ENCODE peak calls at places on chromosomes 6 and 20, in six cellular contexts. R, L, K, A, T and P are unnamed samples.

GRCh38 chr6:127606131-127606562 is 29.2 kb downstream of the C6orf58 start:
- DNase-seq in R (no peak), T (peak; percentile 18), L (no peak), A (peak; percentile 11), K (no peak), P (peak; percentile 7)

GRCh38 chr20:10219993-10220750 is 1.5 kb downstream of the SNAP25 start:
- DNase-seq in L (no peak), A (no peak), K (no peak), T (no peak), R (no peak), P (no peak)

GRCh38 chr6:5459346-5459745 is 198.0 kb downstream of the FARS2 start:
- DNase-seq in R (no peak), A (no peak), K (no peak), T (no peak), L (no peak), P (no peak)

GRCh38 chr20:8330785-8331699 is 199.0 kb downstream of the PLCB1 start:
- DNase-seq in A (no peak), K (no peak), R (no peak), L (no peak), T (no peak), P (peak; percentile 61)

GRCh38 chr6:35385457-35386202 is 43.3 kb downstream of the PPARD start:
- DNase-seq in L (no peak), A (no peak), K (peak; percentile 40), R (no peak), T (no peak), P (peak; percentile 41)

GRCh38 chr6:4125933-4126864 is 9.2 kb downstream of the ECI2 start:
- DNase-seq in A (peak; percentile 43), T (peak; percentile 73), K (no peak), R (no peak), L (no peak), P (peak; percentile 90)

GRCh38 chr20:370151-370600 is 10.4 kb upstream of the TRIB3 start:
- DNase-seq in A (no peak), L (no peak), T (no peak), K (no peak), R (no peak), P (no peak)

GRCh38 chr6:11358904-11359840 is 126.7 kb upstream of the NEDD9 start:
- DNase-seq in A (no peak), K (no peak), T (no peak), L (no peak), R (no peak), P (no peak)

GRCh38 chr6:157269261-157269794 is 54.0 kb downstream of the TMEM242 start:
- DNase-seq in A (peak; percentile 12), R (no peak), L (no peak), T (peak; percentile 37), K (peak; percentile 87), P (peak; percentile 53)

GRCh38 chr6:16514249-16514648 is 247.0 kb downstream of the ATXN1 start:
- DNase-seq in K (no peak), R (peak; percentile 49), T (peak; percentile 46), A (no peak), L (peak; percentile 55), P (peak; percentile 67)

GRCh38 chr6:157904999-157905398 is 76.7 kb upstream of the SYNJ2 start:
- DNase-seq in R (no peak), T (no peak), A (no peak), K (no peak), L (no peak), P (no peak)

GRCh38 chr20:22775671-22776139 is 191.3 kb upstream of the FOXA2 start:
- DNase-seq in K (no peak), T (no peak), R (peak; percentile 87), A (no peak), L (no peak), P (peak; percentile 40)

GRCh38 chr6:111888928-111889696 is 15.9 kb upstream of the FYN start:
- DNase-seq in T (peak; percentile 25), R (no peak), L (no peak), K (peak; percentile 47), A (no peak), P (no peak)

GRCh38 chr6:130306377-130306776 is 59.4 kb upstream of the TMEM200A start:
- DNase-seq in K (no peak), R (no peak), T (no peak), A (no peak), L (no peak), P (no peak)

GRCh38 chr20:45378191-45378590 is at the start of gene TP53TG5:
- DNase-seq in T (no peak), K (no peak), A (no peak), L (peak; percentile 71), R (no peak), P (no peak)

GRCh38 chr20:59631751-59632380 is 27.5 kb downstream of the PHACTR3 start:
- DNase-seq in L (no peak), K (no peak), R (no peak), A (no peak), T (no peak), P (no peak)

GRCh38 chr20:4459081-4459480 is 262.6 kb upstream of the PRND start:
- DNase-seq in L (no peak), T (no peak), R (no peak), A (no peak), K (no peak), P (no peak)

GRCh38 chr6:134316733-134317431 is 1.0 kb downstream of the SGK1 start:
- DNase-seq in T (no peak), A (no peak), L (peak; percentile 79), K (no peak), R (no peak), P (no peak)

GRCh38 chr6:99521557-99522286 is 6.5 kb upstream of the USP45 start:
- DNase-seq in R (no peak), A (no peak), K (peak; percentile 35), T (peak; percentile 32), L (no peak), P (peak; percentile 43)

GRCh38 chr6:9537381-9537780 is 877.5 kb downstream of the TFAP2A start:
- DNase-seq in A (no peak), K (no peak), T (no peak), R (peak; percentile 61), L (no peak), P (peak; percentile 89)

GRCh38 chr20:47468290-47469050 is 33.2 kb upstream of the NCOA3 start:
- DNase-seq in L (no peak), R (no peak), T (no peak), K (no peak), A (no peak), P (no peak)

GRCh38 chr6:135722679-135723078 is 128.8 kb upstream of the PDE7B start:
- DNase-seq in R (peak; percentile 61), K (no peak), A (peak; percentile 40), T (peak; percentile 66), L (no peak), P (peak; percentile 97)

GRCh38 chr6:29760328-29760727 is 37.1 kb downstream of the HLA-F start:
- DNase-seq in R (no peak), T (no peak), K (no peak), A (no peak), L (no peak), P (no peak)

GRCh38 chr6:118913161-118913560 is 19.2 kb downstream of the ASF1A start:
- DNase-seq in T (no peak), K (no peak), R (no peak), L (no peak), A (no peak), P (no peak)

GRCh38 chr6:145561095-145561820 is 174.1 kb downstream of the EPM2A start:
- DNase-seq in A (no peak), K (no peak), T (no peak), R (no peak), L (peak; percentile 7), P (peak; percentile 34)